ENCODE peak calls at places on chromosomes 13 and 19, in nine cellular contexts. B, K, D, L, O, U, N, G and X are unnamed samples.
A peak's percentile ranks its signal among the peaks of the same experiment; 100 is the strongest.

GRCh38 chr13:77351326-77351725 is 24.4 kb upstream of the MYCBP2 start:
- DNase-seq in B (no peak), K (no peak), D (no peak), L (no peak), O (no peak), U (no peak), N (no peak), G (no peak), X (no peak)

GRCh38 chr13:40613192-40613818 is 53.1 kb downstream of the FOXO1 start:
- DNase-seq in B (peak; percentile 39), K (peak; percentile 56), D (no peak), L (no peak), O (peak; percentile 63), U (no peak), N (no peak), G (peak; percentile 60), X (no peak)

GRCh38 chr19:46944918-46945628 is 74.6 kb upstream of the NPAS1 start:
- DNase-seq in B (no peak), K (no peak), D (no peak), L (peak; percentile 90), O (peak; percentile 46), U (peak; percentile 76), N (peak; percentile 61), G (peak; percentile 83), X (peak; percentile 90)

GRCh38 chr13:112807653-112808376 is 118.0 kb downstream of the ATP11A start:
- DNase-seq in B (no peak), K (no peak), D (no peak), L (peak; percentile 52), O (no peak), U (no peak), N (no peak), G (no peak), X (no peak)

GRCh38 chr13:38686635-38687245 is at the start of gene FREM2:
- DNase-seq in B (no peak), K (peak; percentile 57), D (peak; percentile 15), L (no peak), O (peak; percentile 33), U (no peak), N (peak; percentile 50), G (no peak), X (peak; percentile 80)

GRCh38 chr19:58568731-58569130 is 4.4 kb downstream of the MZF1 start:
- DNase-seq in B (peak; percentile 0), K (no peak), D (no peak), L (peak; percentile 35), O (peak; percentile 4), U (no peak), N (peak; percentile 12), G (peak; percentile 17), X (no peak)

GRCh38 chr19:4636151-4636717 is 3.1 kb upstream of the TNFAIP8L1 start:
- DNase-seq in B (peak; percentile 69), K (peak; percentile 69), D (peak; percentile 77), L (no peak), O (peak; percentile 70), U (no peak), N (peak; percentile 74), G (peak; percentile 75), X (peak; percentile 86)

GRCh38 chr19:7312816-7313215 is 18.6 kb upstream of the INSR start:
- DNase-seq in B (no peak), K (no peak), D (no peak), L (peak; percentile 19), O (no peak), U (no peak), N (no peak), G (no peak), X (no peak)

GRCh38 chr19:6890421-6890913 is 3.1 kb downstream of the ADGRE1 start:
- DNase-seq in B (no peak), K (no peak), D (no peak), L (no peak), O (no peak), U (no peak), N (no peak), G (no peak), X (no peak)

GRCh38 chr13:25864116-25864515 is 187.7 kb downstream of the SHISA2 start:
- DNase-seq in B (no peak), K (no peak), D (no peak), L (no peak), O (no peak), U (no peak), N (no peak), G (no peak), X (no peak)

GRCh38 chr19:32651729-32652140 is 23.2 kb downstream of the ANKRD27 start:
- DNase-seq in B (no peak), K (peak; percentile 30), D (no peak), L (no peak), O (peak; percentile 49), U (peak; percentile 23), N (no peak), G (no peak), X (no peak)

GRCh38 chr19:7159105-7159933 is 89.8 kb downstream of the ZNF557 start:
- DNase-seq in B (no peak), K (no peak), D (no peak), L (peak; percentile 94), O (peak; percentile 40), U (peak; percentile 51), N (no peak), G (peak; percentile 87), X (no peak)

DNA sequence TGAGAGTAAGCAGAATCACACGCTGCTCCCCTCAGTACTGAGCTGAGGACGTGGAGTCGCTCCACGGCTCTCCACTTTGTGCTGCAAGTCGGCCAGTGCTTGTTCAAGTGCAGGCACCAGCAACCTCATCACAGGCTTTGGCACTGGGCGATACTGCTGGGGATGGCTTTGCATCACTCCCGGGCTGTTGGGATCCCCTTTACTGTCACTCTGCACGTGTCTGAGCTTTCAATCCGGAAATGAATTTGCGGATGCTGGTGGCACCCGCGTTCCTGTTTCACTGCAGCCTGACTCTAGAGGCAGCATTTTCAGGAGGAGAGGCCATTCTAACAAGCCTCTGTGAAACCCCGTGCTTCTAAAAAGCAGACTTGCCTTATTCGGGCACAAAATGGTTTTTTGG is 19.1 kb downstream of the SMARCA4 start:
- DNase-seq in B (no peak), K (no peak), D (no peak), L (no peak), O (peak; percentile 24), U (no peak), N (peak; percentile 34), G (no peak), X (no peak)
- H3K27ac ChIP-seq in B (no peak overlapping the region), K (no peak overlapping the region), D (no peak overlapping the region), L (peak overlapping the region; percentile 57), O (no peak overlapping the region), U (no peak overlapping the region), N (no peak overlapping the region), G (peak overlapping the region; percentile 49), X (no peak overlapping the region)

GRCh38 chr19:18351544-18351943 is 11.1 kb downstream of the PGPEP1 start:
- DNase-seq in B (no peak), K (no peak), D (no peak), L (no peak), O (no peak), U (no peak), N (no peak), G (no peak), X (no peak)

GRCh38 chr19:18353378-18354005 is 13.1 kb downstream of the PGPEP1 start:
- DNase-seq in B (no peak), K (no peak), D (no peak), L (no peak), O (no peak), U (no peak), N (no peak), G (no peak), X (no peak)

GRCh38 chr19:18357442-18358264 is 17.3 kb downstream of the PGPEP1 start:
- DNase-seq in B (no peak), K (peak; percentile 40), D (no peak), L (no peak), O (no peak), U (no peak), N (no peak), G (no peak), X (no peak)

GRCh38 chr19:18361646-18362045 is 21.2 kb downstream of the PGPEP1 start:
- DNase-seq in B (no peak), K (no peak), D (no peak), L (no peak), O (no peak), U (no peak), N (no peak), G (no peak), X (no peak)

DNA sequence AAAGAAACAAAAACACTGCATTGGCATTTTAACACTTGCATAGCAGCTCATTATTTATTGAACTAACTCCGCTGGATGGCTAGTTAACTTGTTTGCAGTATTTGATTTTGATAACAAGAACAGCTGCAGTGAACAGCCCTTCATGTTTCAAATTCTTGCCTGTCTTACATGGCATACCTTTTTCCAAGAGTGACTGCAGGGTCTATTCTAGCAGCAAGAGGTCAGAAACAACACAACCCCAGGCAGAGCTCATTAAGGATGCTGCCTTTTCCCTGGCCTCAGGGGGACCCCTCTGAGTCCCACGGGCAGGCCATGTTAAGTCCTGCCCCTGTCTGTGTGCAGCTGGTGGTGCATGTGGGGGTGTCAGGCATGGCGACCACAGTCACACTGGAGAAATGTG is 16.6 kb downstream of the PGPEP1 start:
- DNase-seq in B (no peak), K (no peak), D (no peak), L (no peak), O (no peak), U (no peak), N (no peak), G (no peak), X (no peak)
- H3K4me3 ChIP-seq in B (no peak overlapping the region), K (no peak overlapping the region), D (no peak overlapping the region), L (no peak overlapping the region), O (no peak overlapping the region), U (no peak overlapping the region), N (no peak overlapping the region), G (no peak overlapping the region), X (no peak overlapping the region)

DNA sequence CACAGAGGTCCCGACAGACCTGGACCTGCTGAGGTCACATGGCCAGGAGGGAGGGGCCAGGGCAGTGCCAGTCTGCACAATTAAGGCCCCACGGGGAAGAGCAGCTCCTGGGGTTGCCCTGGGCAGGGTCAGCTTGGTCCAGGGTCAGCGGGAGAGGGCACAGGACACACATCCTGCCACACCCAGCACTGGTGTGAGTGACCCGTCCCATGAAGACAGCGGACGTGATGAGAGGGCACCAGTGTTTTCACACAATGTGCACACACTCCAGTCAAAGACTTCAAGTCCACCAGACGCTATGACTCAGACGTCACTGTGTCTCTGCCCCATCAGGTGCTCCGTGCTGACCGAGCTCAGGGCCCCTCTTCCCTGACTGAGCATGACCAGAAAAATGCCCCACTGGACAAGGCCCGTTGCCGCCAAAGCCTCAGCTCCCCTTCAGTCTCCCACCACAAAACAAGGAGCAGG is 4.2 kb downstream of the TMEM259 start:
- DNase-seq in B (no peak), K (no peak), D (peak; percentile 33), L (no peak), O (peak; percentile 60), U (peak; percentile 59), N (peak; percentile 78), G (no peak), X (no peak)
- H3K27ac ChIP-seq in B (no peak overlapping the region), K (peak overlapping the region; percentile 96), D (peak overlapping the region; percentile 37), L (peak overlapping the region; percentile 4), O (peak overlapping the region; percentile 51), U (peak overlapping the region; percentile 40), N (peak overlapping the region; percentile 51), G (no peak overlapping the region), X (no peak overlapping the region)

DNA sequence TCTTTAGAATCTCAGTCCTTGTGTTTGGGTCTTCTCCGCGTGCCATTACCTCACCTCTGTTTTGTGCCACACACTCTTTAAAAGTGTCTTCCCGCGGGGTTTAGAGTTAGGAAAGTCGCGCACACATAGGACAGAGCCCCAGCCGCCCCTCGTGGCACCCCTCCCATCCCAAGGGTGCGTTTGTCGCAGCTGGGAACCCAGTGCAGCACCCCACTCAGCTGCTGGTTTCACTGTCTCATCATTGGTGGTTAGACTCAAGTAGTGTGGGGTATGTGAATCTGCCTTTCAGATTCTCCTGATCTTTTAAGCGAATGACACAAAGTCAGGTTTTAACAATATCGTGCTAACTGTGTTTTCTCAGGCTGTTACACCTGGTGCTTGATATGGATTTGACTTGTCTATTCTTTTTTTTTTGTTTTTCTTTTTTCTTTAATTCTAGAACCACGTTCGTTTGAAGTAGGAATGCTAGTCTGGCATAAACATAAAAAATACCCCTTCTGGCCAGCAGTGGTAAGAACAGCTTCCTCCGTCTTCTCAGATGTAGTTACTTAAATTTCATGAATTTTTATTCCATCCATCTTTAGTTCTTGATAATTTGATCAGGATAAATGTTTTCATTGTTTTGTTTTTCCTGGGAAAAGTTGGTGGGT is 19.5 kb upstream of the NDUFS7 start:
- DNase-seq in B (no peak), K (no peak), D (no peak), L (no peak), O (no peak), U (no peak), N (no peak), G (no peak), X (no peak)
- H3K4me3 ChIP-seq in B (no peak overlapping the region), K (no peak overlapping the region), D (no peak overlapping the region), L (no peak overlapping the region), O (no peak overlapping the region), U (no peak overlapping the region), N (no peak overlapping the region), G (no peak overlapping the region), X (no peak overlapping the region)